ENCODE peak calls at places on chromosomes 6 and 20, in six cellular contexts. C is SJSA1; K is heart right ventricle; Y is brain microvascular endothelial cell; M is GM23338; A is CD8-positive, alpha-beta memory T cell. H is an unnamed sample.
A peak's percentile ranks its signal among the peaks of the same experiment; 100 is the strongest.

GRCh38 chr6:3746696-3747095 is 4.8 kb downstream of the PXDC1 start:
- DNase-seq in C (no peak), K (no peak), Y (no peak), M (no peak), A (no peak), H (no peak)

GRCh38 chr6:41080623-41081022 is 7.8 kb downstream of the NFYA start:
- DNase-seq in C (no peak), K (no peak), Y (no peak), M (no peak), A (no peak), H (no peak)

GRCh38 chr6:142355481-142356174 is 53.8 kb downstream of the ADGRG6 start:
- DNase-seq in C (no peak), K (no peak), Y (no peak), M (no peak), A (no peak), H (no peak)

GRCh38 chr6:27867051-27867940 is 44.9 kb downstream of the OR2B2 start:
- DNase-seq in C (peak; percentile 87), K (peak; percentile 53), Y (peak; percentile 65), M (peak; percentile 94), A (peak; percentile 41), H (no peak)

GRCh38 chr6:85449388-85449817 is 480 bp upstream of the NT5E start:
- DNase-seq in C (peak; percentile 79), K (peak; percentile 20), Y (peak; percentile 85), M (peak; percentile 63), A (no peak), H (no peak)

GRCh38 chr6:14276667-14277404 is 159.3 kb downstream of the CD83 start:
- DNase-seq in C (no peak), K (no peak), Y (peak; percentile 39), M (no peak), A (no peak), H (no peak)

GRCh38 chr20:32702706-32703425 is 29.1 kb upstream of the C20orf203 start:
- DNase-seq in C (no peak), K (no peak), Y (no peak), M (no peak), A (no peak), H (no peak)

GRCh38 chr6:133746417-133746770 is 142.5 kb upstream of the TCF21 start:
- DNase-seq in C (no peak), K (no peak), Y (no peak), M (no peak), A (no peak), H (no peak)

GRCh38 chr20:58755062-58755697 is 62.6 kb downstream of the NPEPL1 start:
- DNase-seq in C (no peak), K (no peak), Y (no peak), M (no peak), A (no peak), H (no peak)

GRCh38 chr20:43909720-43910119 is 4.9 kb upstream of the TOX2 start:
- DNase-seq in C (no peak), K (no peak), Y (no peak), M (no peak), A (no peak), H (no peak)

GRCh38 chr20:967796-968742 is 34.0 kb downstream of the RSPO4 start:
- DNase-seq in C (peak; percentile 18), K (no peak), Y (peak; percentile 19), M (peak; percentile 71), A (no peak), H (no peak)

GRCh38 chr6:149334682-149335160 is 17.2 kb downstream of the TAB2 start:
- DNase-seq in C (peak; percentile 69), K (no peak), Y (peak; percentile 70), M (peak; percentile 41), A (no peak), H (peak; percentile 15)

GRCh38 chr6:7566617-7567173 is 23.3 kb upstream of the SNRNP48 start:
- DNase-seq in C (no peak), K (no peak), Y (no peak), M (no peak), A (no peak), H (no peak)

DNA sequence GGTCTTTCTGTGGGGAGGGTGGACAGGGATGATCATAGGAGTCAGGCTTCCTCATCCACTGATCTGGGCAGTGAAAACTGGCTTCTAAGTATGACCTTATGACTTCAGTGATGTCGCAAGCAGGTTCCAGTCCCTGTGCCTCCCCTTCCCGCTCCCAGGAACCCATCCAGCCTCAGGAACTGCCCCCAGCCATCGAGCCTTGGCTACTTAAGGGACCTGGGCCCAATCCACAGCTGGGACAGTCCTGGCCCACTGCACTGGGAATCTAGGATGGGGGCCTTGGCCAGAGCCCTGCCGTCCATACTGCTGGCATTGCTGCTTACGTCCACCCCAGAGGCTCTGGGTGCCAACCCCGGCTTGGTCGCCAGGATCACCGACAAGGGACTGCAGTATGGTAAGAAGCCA is at the start of gene LBP:
- DNase-seq in C (no peak), K (no peak), Y (no peak), M (no peak), A (no peak), H (no peak)
- H3K27ac ChIP-seq in C (no peak within 1 kb of the TSS), K (no peak within 1 kb of the TSS), Y (no peak within 1 kb of the TSS), M (no peak within 1 kb of the TSS), A (no peak within 1 kb of the TSS), H (no peak within 1 kb of the TSS)

GRCh38 chr6:145315982-145316600 is 419.2 kb downstream of the EPM2A start:
- DNase-seq in C (no peak), K (no peak), Y (no peak), M (peak; percentile 2), A (no peak), H (no peak)

GRCh38 chr6:145313041-145313855 is 422.1 kb downstream of the EPM2A start:
- DNase-seq in C (no peak), K (no peak), Y (no peak), M (no peak), A (no peak), H (no peak)

DNA sequence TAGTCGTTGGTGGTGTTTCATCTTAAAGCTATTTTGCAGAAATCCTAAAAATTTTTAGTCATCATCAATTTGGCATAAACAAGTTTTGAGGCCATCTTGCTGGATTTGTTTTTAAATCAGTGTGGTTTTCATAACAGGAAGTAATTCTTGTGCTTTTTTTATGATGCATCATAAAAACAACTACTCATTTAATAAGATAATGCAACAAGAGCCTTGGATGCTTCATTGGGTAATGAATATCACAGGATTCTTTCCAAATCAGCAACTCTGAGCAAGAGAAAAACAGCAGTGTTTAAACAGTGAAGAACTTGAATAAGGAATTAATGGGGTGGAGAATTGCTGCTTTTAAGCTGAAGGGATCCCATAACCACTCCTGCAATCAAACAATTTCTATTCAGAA is 425.2 kb downstream of the EPM2A start:
- DNase-seq in C (peak; percentile 25), K (no peak), Y (no peak), M (no peak), A (no peak), H (no peak)
- H3K27ac ChIP-seq in C (no peak overlapping the region), K (no peak overlapping the region), Y (no peak overlapping the region), M (no peak overlapping the region), A (no peak overlapping the region), H (no peak overlapping the region)

GRCh38 chr6:110529355-110529754 is 52.9 kb upstream of the SLC22A16 start:
- DNase-seq in C (peak; percentile 43), K (no peak), Y (peak; percentile 74), M (no peak), A (no peak), H (no peak)
- H3K27ac ChIP-seq in C (peak overlapping the region; percentile 70), K (no peak overlapping the region), Y (peak overlapping the region; percentile 87), M (no peak overlapping the region), A (no peak overlapping the region), H (no peak overlapping the region)

DNA sequence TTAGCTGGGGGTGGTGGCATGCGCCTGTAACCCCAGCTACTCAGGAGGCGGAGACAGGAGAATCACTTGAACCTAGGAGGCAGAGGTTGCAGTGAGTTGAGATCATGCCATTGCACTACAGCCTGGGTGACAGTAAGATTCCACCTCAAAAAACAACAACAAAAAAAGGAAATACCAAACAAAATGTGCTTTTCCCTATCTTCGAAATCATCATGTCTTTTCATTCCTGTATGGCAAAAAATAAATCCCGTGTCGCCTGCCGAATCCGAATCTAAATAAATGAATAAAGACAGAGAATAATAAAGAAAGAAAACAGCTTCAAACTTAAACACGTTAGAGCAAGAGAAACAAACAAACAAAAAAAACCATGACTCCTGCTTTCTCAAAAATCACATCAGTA is 11.8 kb downstream of the B4GALT5 start:
- DNase-seq in C (no peak), K (no peak), Y (no peak), M (no peak), A (no peak), H (no peak)
- H3K27ac ChIP-seq in C (peak overlapping the region; percentile 10), K (no peak overlapping the region), Y (no peak overlapping the region), M (peak overlapping the region; percentile 21), A (no peak overlapping the region), H (no peak overlapping the region)

DNA sequence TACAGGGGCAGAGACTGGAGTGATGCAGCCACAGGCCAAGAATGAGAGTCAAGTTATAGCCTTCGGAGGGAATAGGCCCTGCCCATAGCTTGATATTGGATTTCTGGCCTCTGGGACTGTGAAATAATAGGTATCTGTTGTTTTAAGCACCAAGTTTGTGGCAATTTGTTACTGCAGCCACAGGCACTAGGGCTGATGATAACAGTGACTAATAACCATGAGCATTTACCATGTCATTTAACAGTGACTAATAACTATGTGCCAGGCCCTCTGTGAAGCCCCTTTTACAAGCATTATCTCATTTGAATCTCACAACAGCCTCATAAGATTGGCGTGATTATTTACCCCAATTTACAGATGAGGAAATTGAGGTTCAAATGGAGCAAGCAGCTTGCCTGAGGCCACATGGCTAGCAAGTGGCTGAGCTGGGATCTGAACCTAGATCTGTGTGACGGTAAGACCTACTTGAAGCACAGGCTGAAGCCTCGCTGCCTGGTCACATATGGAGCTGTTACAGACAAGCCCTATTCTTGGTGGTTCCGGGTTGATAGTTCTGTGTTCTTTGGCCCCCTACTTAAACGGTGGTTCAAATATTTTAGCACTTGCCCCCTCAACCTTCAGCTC is 98.5 kb downstream of the ELOVL5 start:
- DNase-seq in C (no peak), K (no peak), Y (peak; percentile 47), M (no peak), A (no peak), H (no peak)
- H3K27ac ChIP-seq in C (no peak overlapping the region), K (peak overlapping the region; percentile 39), Y (peak overlapping the region; percentile 50), M (no peak overlapping the region), A (no peak overlapping the region), H (peak overlapping the region; percentile 79)

DNA sequence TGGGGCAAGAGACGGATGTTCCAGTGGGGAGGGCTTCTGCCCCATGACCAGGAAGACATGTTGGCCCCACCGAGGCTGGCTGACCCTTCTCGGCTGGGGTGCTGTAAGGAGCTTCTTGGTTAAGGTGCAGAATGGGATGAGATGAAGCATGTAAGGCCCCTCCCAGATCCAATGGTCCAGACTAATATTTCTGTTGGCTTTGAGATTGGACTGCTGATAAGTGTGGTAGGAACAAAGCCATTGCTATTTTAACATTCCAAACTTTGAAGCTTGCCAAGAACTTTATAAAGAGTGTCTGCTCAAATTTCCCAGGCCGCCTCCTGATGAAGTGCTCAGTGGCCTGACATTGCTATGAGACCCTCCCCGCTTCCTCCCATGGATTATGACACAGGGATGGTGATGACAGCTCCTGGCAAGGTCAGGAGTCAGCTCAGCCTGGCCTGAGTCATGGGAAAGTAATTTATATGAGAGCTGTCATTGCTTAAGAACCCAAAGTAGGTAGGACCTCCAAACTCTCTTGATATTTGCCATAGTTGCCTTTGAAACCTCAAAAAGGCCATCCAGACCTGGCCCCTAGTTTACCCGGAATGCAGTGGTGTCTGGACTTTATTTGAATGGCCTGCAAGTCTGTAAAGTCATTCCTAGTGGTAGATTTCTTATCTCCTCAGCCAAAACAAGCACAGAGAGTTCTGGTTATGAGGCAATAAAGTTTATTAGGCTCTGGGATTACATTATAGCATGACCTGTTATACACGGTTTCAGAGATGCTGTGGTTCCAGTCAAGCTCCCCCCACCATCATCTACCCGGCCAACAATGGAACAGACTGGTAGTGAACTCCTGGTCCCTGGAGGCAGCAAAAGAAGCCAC is 55.2 kb downstream of the TGM2 start:
- DNase-seq in C (peak; percentile 90), K (peak; percentile 86), Y (peak; percentile 99), M (no peak), A (no peak), H (peak; percentile 77)
- H3K27ac ChIP-seq in C (peak overlapping the region; percentile 36), K (peak overlapping the region; percentile 91), Y (peak overlapping the region; percentile 82), M (no peak overlapping the region), A (no peak overlapping the region), H (peak overlapping the region; percentile 91)